ENCODE peak calls at places on chromosomes 11 and 22, in five cellular contexts. H is stimulated activated CD4-positive, alpha-beta T cell treated with anti-CD3 and anti-CD28 coated beads, Interleukin-4, amount 100 ng/mL, for 24 hours; T is DMS79; V is GM23248; L is non-pigmented ciliary epithelial cell. C is an unnamed sample.

GRCh38 chr11:46675949-46676348 is 24.5 kb downstream of the ARHGAP1 start:
- DNase-seq in H (no peak), T (no peak), V (no peak), L (no peak), C (no peak)

GRCh38 chr11:11975201-11976092 is 33.0 kb downstream of the DKK3 start:
- DNase-seq in H (no peak), T (no peak), V (no peak), L (no peak), C (no peak)

GRCh38 chr22:45717787-45718186 is 46.2 kb downstream of the ATXN10 start:
- DNase-seq in H (no peak), T (no peak), V (peak), L (no peak), C (peak)

GRCh38 chr11:16184588-16184987 is 171.8 kb downstream of the SOX6 start:
- DNase-seq in H (no peak), T (no peak), V (peak), L (peak), C (peak)

GRCh38 chr11:71931245-71931602 is 2.4 kb downstream of the RNF121 start:
- DNase-seq in H (no peak), T (no peak), V (peak), L (no peak), C (no peak)

GRCh38 chr11:113193894-113194293 is 120.5 kb upstream of the TTC12 start:
- DNase-seq in H (no peak), T (no peak), V (no peak), L (no peak), C (no peak)

GRCh38 chr11:133971871-133972270 is 15.1 kb upstream of the IGSF9B start:
- DNase-seq in H (no peak), T (no peak), V (no peak), L (no peak), C (no peak)

GRCh38 chr11:113048820-113049555 is 87.8 kb downstream of the NCAM1 start:
- DNase-seq in H (no peak), T (no peak), V (peak), L (peak), C (peak)

GRCh38 chr11:111565111-111565720 is 24.7 kb downstream of the LAYN start:
- DNase-seq in H (peak), T (peak), V (peak), L (no peak), C (no peak)

GRCh38 chr11:6596237-6596877 is 7.1 kb downstream of the RRP8 start:
- DNase-seq in H (no peak), T (no peak), V (no peak), L (no peak), C (no peak)

GRCh38 chr11:4044971-4045646 is 49.5 kb upstream of the RRM1 start:
- DNase-seq in H (no peak), T (peak), V (no peak), L (no peak), C (no peak)

GRCh38 chr22:45112136-45112879 is 51.4 kb upstream of the NUP50 start:
- DNase-seq in H (no peak), T (no peak), V (peak), L (no peak), C (peak)

GRCh38 chr11:8230921-8231847 is 32.5 kb downstream of the LMO1 start:
- DNase-seq in H (no peak), T (no peak), V (no peak), L (no peak), C (no peak)

GRCh38 chr11:36407360-36407759 is 102.7 kb downstream of the TRAF6 start:
- DNase-seq in H (no peak), T (no peak), V (no peak), L (no peak), C (no peak)

GRCh38 chr11:57251491-57252104 is 14.5 kb upstream of the APLNR start:
- DNase-seq in H (no peak), T (no peak), V (peak), L (no peak), C (no peak)

GRCh38 chr22:19889951-19890350 is 35.3 kb upstream of the GNB1L start:
- DNase-seq in H (peak), T (no peak), V (no peak), L (no peak), C (no peak)

GRCh38 chr11:93005239-93005638 is 35.8 kb downstream of the MTNR1B start:
- DNase-seq in H (no peak), T (peak), V (peak), L (no peak), C (no peak)

GRCh38 chr11:134052988-134053945 is 15.6 kb upstream of the JAM3 start:
- DNase-seq in H (no peak), T (no peak), V (peak), L (no peak), C (no peak)

GRCh38 chr11:59776210-59777066 is 21.3 kb downstream of the STX3 start:
- DNase-seq in H (no peak), T (peak), V (peak), L (peak), C (no peak)

GRCh38 chr11:30608534-30608933 is 22.4 kb upstream of the MPPED2 start:
- DNase-seq in H (no peak), T (no peak), V (no peak), L (no peak), C (no peak)

GRCh38 chr22:37249946-37250345 is 5.9 kb upstream of the RAC2 start:
- DNase-seq in H (no peak), T (no peak), V (no peak), L (no peak), C (no peak)

GRCh38 chr11:69834811-69835800 is 15.9 kb upstream of the FGF3 start:
- DNase-seq in H (no peak), T (no peak), V (no peak), L (no peak), C (no peak)

GRCh38 chr11:2582958-2583604 is 116.7 kb downstream of the KCNQ1OT1 start:
- DNase-seq in H (no peak), T (no peak), V (no peak), L (no peak), C (no peak)

GRCh38 chr22:20438678-20439492 is 1.3 kb upstream of the SCARF2 start:
- DNase-seq in H (no peak), T (no peak), V (peak), L (no peak), C (no peak)

GRCh38 chr22:32998373-32998772 is 59.8 kb downstream of the SYN3 start:
- DNase-seq in H (no peak), T (no peak), V (no peak), L (no peak), C (no peak)

GRCh38 chr22:17999851-18000250 is 24.5 kb downstream of the MICAL3 start:
- DNase-seq in H (no peak), T (no peak), V (no peak), L (no peak), C (no peak)

GRCh38 chr11:115579181-115579825 is 75.1 kb upstream of the CADM1 start:
- DNase-seq in H (no peak), T (no peak), V (no peak), L (no peak), C (no peak)

GRCh38 chr11:90135016-90135415 is 553 bp downstream of the NAALAD2 start:
- DNase-seq in H (no peak), T (no peak), V (peak), L (no peak), C (no peak)

GRCh38 chr11:105937738-105938137 is 84.3 kb downstream of the MSANTD4 start:
- DNase-seq in H (no peak), T (no peak), V (peak), L (no peak), C (peak)

GRCh38 chr11:35418847-35419712 is at the start of gene SLC1A2:
- DNase-seq in H (no peak), T (peak), V (peak), L (no peak), C (no peak)

GRCh38 chr11:131748146-131749050 is 378.0 kb downstream of the NTM start:
- DNase-seq in H (peak), T (no peak), V (peak), L (peak), C (no peak)

GRCh38 chr22:50691521-50691920 is 18.9 kb downstream of the SHANK3 start:
- DNase-seq in H (peak), T (no peak), V (peak), L (no peak), C (no peak)

GRCh38 chr11:65506770-65507485 is 8.1 kb downstream of the MALAT1 start:
- DNase-seq in H (peak), T (peak), V (peak), L (no peak), C (no peak)

GRCh38 chr11:1202154-1202775 is 20.6 kb upstream of the MUC5B start:
- DNase-seq in H (no peak), T (no peak), V (peak), L (no peak), C (no peak)